ENCODE peak calls at places on chromosome 14, in five cellular contexts. K is GM12891, S is HepG2, G is H1, Y is K562. E is an unnamed sample.

GRCh38 chr14:90796319-90796718 is 19.9 kb downstream of the TTC7B start:
- DNase-seq in K (no peak), S (no peak), G (no peak), Y (no peak), E (no peak)

GRCh38 chr14:23009483-23009938 is 432 bp downstream of the C14orf93 start:
- DNase-seq in K (no peak), S (no peak), G (no peak), Y (no peak), E (no peak)

GRCh38 chr14:77151245-77151644 is 9.7 kb upstream of the ZDHHC22 start:
- DNase-seq in K (peak), S (no peak), G (no peak), Y (peak), E (no peak)

GRCh38 chr14:25993830-25994229 is 604.0 kb downstream of the NOVA1 start:
- DNase-seq in K (no peak), S (no peak), G (no peak), Y (no peak), E (no peak)

GRCh38 chr14:33646692-33647260 is 304.1 kb downstream of the EGLN3 start:
- DNase-seq in K (no peak), S (no peak), G (no peak), Y (no peak), E (no peak)

GRCh38 chr14:35196571-35196970 is 74.2 kb downstream of the PRORP start:
- DNase-seq in K (no peak), S (no peak), G (no peak), Y (no peak), E (no peak)

GRCh38 chr14:81446279-81447007 is 46.3 kb upstream of the STON2 start:
- DNase-seq in K (no peak), S (no peak), G (no peak), Y (no peak), E (no peak)

GRCh38 chr14:68977137-68977740 is 1.9 kb downstream of the ACTN1 start:
- DNase-seq in K (no peak), S (peak), G (no peak), Y (no peak), E (no peak)

GRCh38 chr14:53055003-53055402 is 98.1 kb downstream of the DDHD1 start:
- DNase-seq in K (no peak), S (peak), G (no peak), Y (peak), E (peak)

GRCh38 chr14:32430326-32430725 is 101.2 kb downstream of the AKAP6 start:
- DNase-seq in K (no peak), S (no peak), G (no peak), Y (peak), E (no peak)

GRCh38 chr14:67514650-67515385 is 18.3 kb upstream of the PLEKHH1 start:
- DNase-seq in K (peak), S (no peak), G (no peak), Y (peak), E (peak)
- TF ChIP-seq POLR2A in K (no peak), S (no peak), G (no peak), Y (no peak), E (no peak)

DNA sequence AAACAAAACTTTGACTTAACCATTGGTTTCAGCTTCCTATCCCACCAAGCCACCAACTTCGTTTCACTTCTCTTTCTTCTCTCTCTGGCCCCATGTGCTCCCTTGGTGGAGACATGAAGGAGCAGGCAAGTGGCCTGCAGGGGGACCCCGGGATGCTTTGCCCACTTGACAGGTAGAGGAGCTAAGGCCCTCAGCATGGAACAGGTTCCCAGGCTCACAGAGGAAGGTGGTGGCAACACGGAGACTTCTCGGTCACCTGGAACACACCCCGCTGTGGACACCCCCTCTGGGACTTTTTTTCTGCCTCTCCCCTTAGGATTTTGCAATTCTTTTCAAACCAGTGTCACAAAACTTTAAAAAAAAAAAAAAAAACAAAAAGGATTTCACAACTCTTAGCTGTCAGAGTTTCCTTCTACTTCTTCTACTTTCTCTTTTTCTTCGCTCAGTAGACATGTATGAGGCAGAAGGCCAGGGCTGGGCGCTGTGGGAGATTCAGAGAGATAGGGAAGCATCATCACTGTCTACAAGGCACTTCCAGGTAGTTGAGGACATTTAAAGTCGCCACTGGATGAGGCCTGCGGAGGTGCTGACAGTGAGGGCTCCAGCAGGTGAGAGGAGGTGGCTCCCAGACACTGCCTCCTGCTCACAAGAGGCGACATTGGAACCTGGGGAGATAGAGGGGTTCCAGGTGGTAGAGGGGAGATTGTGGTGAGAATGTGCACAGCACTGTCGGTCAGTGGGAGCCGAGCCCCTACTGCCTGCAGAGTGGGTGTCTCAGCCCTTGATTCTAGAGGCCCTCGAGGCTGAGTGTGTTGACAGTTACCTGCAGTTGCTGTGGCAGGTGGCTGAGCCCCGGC is 119.6 kb downstream of the GCH1 start:
- DNase-seq in K (peak), S (peak), G (no peak), Y (no peak), E (peak)
- TF ChIP-seq TAF1 in K (no peak), S (no peak), G (no peak), Y (no peak), E (no peak)

DNA sequence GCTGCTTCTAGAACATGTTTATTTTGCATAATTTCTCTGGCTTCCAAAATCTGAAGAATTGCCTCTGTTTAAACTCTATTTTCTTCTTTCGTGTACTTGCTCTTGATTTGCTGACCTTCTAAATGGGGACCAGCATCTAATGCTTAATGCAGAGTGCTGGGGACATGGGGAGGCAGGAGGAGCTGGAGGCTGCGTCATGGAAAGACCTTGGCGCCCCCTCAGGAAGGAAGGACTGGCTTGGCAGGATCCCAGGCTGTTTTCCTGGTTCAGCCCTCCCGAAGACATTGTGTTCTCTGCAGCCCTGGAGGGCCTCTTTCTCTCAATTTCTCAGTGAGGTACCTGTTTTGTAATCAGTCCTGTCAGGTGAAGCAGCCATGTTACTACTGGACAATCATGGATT is 5.5 kb downstream of the PRKCH start:
- DNase-seq in K (no peak), S (no peak), G (no peak), Y (no peak), E (no peak)
- TF ChIP-seq POLR2AphosphoS5 in K (no peak), S (no peak), G (no peak), Y (no peak), E (no peak)

GRCh38 chr14:105397350-105397931 is 897 bp upstream of the TEX22 start:
- DNase-seq in K (no peak), S (no peak), G (no peak), Y (no peak), E (no peak)

GRCh38 chr14:105399441-105399775 is 1.1 kb downstream of the TEX22 start:
- DNase-seq in K (no peak), S (no peak), G (no peak), Y (no peak), E (no peak)

GRCh38 chr14:105400016-105400415 is 1.7 kb downstream of the TEX22 start:
- DNase-seq in K (no peak), S (no peak), G (no peak), Y (no peak), E (no peak)

GRCh38 chr14:105398044-105398725 is at the start of gene TEX22:
- DNase-seq in K (peak), S (peak), G (peak), Y (peak), E (peak)

GRCh38 chr14:105398726-105399440 is 545 bp downstream of the TEX22 start:
- DNase-seq in K (peak), S (peak), G (no peak), Y (peak), E (no peak)
- TF ChIP-seq POLR2A in K (no peak), S (peak), G (no peak), Y (no peak), E (no peak)

GRCh38 chr14:95464103-95464502 is 52.3 kb downstream of the SYNE3 start:
- DNase-seq in K (no peak), S (no peak), G (no peak), Y (no peak), E (no peak)
- TF ChIP-seq TAF1 in K (no peak), S (no peak), G (no peak), Y (no peak), E (no peak)

DNA sequence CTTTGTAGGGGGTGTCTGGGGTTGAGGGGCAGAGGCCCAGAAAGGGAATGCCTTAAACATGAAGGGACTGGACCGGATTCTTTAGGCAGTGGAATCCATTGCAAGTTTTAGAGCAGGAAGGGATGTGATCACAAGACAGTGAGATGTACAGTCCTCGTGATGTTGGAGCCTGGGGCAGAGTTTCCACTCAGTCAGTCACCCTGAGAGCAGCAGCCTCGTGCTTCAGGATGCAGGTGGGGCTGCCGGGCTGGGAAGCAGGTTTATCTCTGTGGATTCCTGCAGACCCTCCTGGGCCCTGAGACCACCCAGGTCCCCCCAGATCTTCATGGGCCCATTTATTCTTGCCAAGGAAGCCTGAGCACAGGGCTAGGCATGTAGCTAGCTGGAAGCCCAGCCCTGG is 38.5 kb downstream of the RIN3 start:
- DNase-seq in K (no peak), S (no peak), G (no peak), Y (no peak), E (no peak)
- TF ChIP-seq POLR2AphosphoS5 in K (no peak), S (no peak), G (no peak), Y (no peak), E (no peak)

DNA sequence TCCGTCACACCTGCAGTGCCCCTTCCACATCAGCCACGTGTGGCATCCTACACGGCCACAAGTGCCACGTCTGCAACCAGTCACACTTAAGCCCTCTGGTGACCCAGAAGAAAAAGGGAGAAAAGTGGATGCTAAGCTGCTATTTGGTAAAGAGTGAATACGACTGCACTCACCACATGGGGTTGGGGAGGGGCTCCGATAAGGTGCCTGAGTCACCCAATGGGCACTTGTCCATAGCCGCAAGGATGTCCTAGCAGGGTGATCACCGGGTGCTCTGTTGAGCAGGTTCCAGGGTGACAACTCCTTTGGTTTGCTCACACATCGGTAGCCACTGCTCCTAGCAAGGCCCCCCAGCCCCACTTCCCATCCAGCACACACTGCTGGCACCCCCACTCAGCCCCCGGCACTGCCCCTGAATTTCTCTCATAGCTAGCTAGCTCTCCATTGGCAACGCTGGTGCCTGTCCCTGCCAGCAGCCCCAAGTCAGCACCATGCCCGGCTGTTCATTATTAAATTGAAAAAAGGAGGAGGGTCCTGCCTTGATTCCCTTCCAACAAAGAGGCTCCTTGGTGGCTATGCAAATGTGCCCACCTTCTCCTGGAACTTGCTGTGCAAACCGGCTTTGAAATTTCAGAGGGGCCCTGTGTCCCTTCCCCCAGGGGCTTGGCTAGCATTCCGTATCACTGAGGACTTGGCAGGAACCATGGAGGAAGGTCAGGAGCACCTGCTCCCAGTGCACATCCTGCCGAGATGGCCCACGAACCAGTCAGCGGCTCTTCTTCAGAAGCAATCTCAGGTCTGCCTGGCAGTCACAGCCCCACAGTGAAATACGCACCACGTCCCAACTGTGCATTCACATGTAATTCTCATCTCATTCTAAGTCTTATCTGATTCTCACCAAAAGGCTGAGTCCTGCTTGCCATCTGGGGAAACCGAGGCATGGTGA is 227.7 kb upstream of the DIO3 start:
- DNase-seq in K (no peak), S (no peak), G (no peak), Y (peak), E (no peak)
- TF ChIP-seq POLR2A in K (no peak), S (no peak), G (no peak), Y (no peak), E (no peak)

DNA sequence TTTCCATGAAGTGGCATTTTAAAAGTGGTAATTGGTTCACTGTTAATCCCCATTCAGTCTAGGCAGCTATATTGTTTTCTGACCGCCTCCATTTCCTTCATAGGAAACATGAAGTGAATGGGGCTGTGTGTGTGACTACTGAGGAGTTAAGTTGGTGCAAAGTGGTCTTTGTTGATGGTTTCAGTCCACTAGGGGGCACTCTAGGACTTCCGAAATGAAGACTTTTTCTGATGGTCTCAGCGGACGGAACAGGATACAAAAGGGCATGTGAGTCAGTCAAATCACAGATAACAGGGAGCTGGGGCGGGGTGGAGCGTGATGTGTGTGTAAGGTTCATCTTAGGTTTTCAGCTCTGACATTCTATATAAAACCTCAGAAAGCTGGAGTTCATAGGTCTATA is 240.1 kb upstream of the OR4E1 start:
- DNase-seq in K (no peak), S (peak), G (peak), Y (peak), E (no peak)
- TF ChIP-seq TAF1 in K (no peak), S (no peak), G (no peak), Y (no peak), E (no peak)